ENCODE peak calls at places on chromosomes 5 and 9, in six cellular contexts. V is GM10248; H is activated CD4-positive, alpha-beta T cell treated with anti-CD3 and anti-CD28 coated beads, Interleukin-2, amount 50 U/mL, for 1 hour; R is stimulated activated CD8-positive, alpha-beta memory T cell treated with anti-CD3 and anti-CD28 coated beads, Interleukin-15, amount 100 ng/mL, for 24 hours; Z is left ventricle myocardium inferior; Q is PC-3. G is an unnamed sample.

GRCh38 chr9:96116275-96117051 is 185.5 kb downstream of the HSD17B3 start:
- DNase-seq in Z (no peak), H (no peak), R (no peak), V (no peak), Q (no peak), G (no peak)

GRCh38 chr9:31574006-31574750 is 810.3 kb upstream of the ACO1 start:
- DNase-seq in H (no peak), R (no peak), Q (peak), Z (no peak), V (no peak), G (no peak)

GRCh38 chr9:107284636-107285035 is 1.6 kb downstream of the RAD23B start:
- DNase-seq in Z (no peak), V (no peak), R (no peak), H (no peak), Q (no peak), G (no peak)

GRCh38 chr9:107488400-107489143 is 997 bp downstream of the KLF4 start:
- DNase-seq in Z (peak), H (no peak), V (peak), R (no peak), Q (peak), G (peak)

GRCh38 chr5:78953092-78953800 is 31.9 kb downstream of the ARSB start:
- DNase-seq in V (peak), Z (no peak), H (no peak), R (no peak), Q (no peak), G (peak)

GRCh38 chr5:132492386-132492785 is 1.8 kb upstream of the IRF1 start:
- DNase-seq in Z (no peak), V (no peak), H (no peak), R (no peak), Q (no peak), G (no peak)

GRCh38 chr9:108569624-108570023 is 286.2 kb downstream of the ACTL7B start:
- DNase-seq in V (no peak), Z (no peak), H (no peak), Q (peak), R (no peak), G (no peak)

GRCh38 chr9:79120533-79121315 is 451.0 kb upstream of the TLE4 start:
- DNase-seq in Z (no peak), Q (no peak), V (no peak), R (no peak), H (no peak), G (no peak)